ENCODE peak calls at places on chromosomes 2 and 18, in five cellular contexts. X is NCI-H2029, S is kidney epithelial cell, N is amygdala, Z is germinal center. O is an unnamed sample.

GRCh38 chr18:74525741-74526140 is 8.6 kb upstream of the CNDP1 start:
- DNase-seq in Z (no peak), S (no peak), X (no peak), N (no peak), O (no peak)

GRCh38 chr2:98376301-98376945 is 30.2 kb downstream of the CNGA3 start:
- DNase-seq in Z (no peak), N (no peak), X (no peak), S (no peak), O (no peak)

GRCh38 chr18:573385-573784 is 6.8 kb upstream of the CETN1 start:
- DNase-seq in S (no peak), X (no peak), N (no peak), Z (no peak), O (no peak)

GRCh38 chr18:74524097-74524496 is 10.2 kb upstream of the CNDP1 start:
- DNase-seq in X (peak; percentile 42), Z (no peak), N (no peak), S (no peak), O (no peak)

GRCh38 chr2:19356545-19357382 is 1.7 kb downstream of the OSR1 start:
- DNase-seq in S (no peak), Z (no peak), N (no peak), X (no peak), O (no peak)

GRCh38 chr2:234278556-234279286 is 218.2 kb downstream of the ARL4C start:
- DNase-seq in N (no peak), Z (no peak), S (no peak), X (no peak), O (no peak)

GRCh38 chr2:56523815-56524214 is 340.0 kb downstream of the CCDC85A start:
- DNase-seq in X (no peak), Z (no peak), S (no peak), N (no peak), O (no peak)

GRCh38 chr18:35826477-35826876 is 146.0 kb upstream of the RMP24 start:
- DNase-seq in S (no peak), X (no peak), Z (no peak), N (no peak), O (no peak)

GRCh38 chr18:38698108-38698507 is 1132.5 kb upstream of the CELF4 start:
- DNase-seq in S (no peak), N (no peak), X (no peak), Z (no peak), O (no peak)

GRCh38 chr2:239187464-239188253 is 213.2 kb downstream of the HDAC4 start:
- DNase-seq in Z (no peak), N (no peak), X (no peak), S (no peak), O (no peak)

GRCh38 chr2:44932079-44932478 is 9.4 kb upstream of the SIX3 start:
- DNase-seq in N (no peak), X (no peak), S (no peak), Z (no peak), O (no peak)

GRCh38 chr2:185990861-185991525 is 252.4 kb downstream of the FSIP2 start:
- DNase-seq in X (no peak), N (no peak), S (no peak), Z (no peak), O (no peak)

GRCh38 chr18:38545071-38545470 is 979.5 kb upstream of the CELF4 start:
- DNase-seq in S (no peak), X (no peak), N (no peak), Z (no peak), O (peak; percentile 57)

GRCh38 chr18:10143601-10144000 is 229.8 kb downstream of the VAPA start:
- DNase-seq in X (no peak), S (no peak), Z (no peak), N (no peak), O (no peak)

O was measured in endothelial cell.